ENCODE peak calls at places on chromosomes 5 and 9, in four cellular contexts. W is A172, Y is HEK293T, E is RPMI8226. V is an unnamed sample.

GRCh38 chr5:132024117-132024435 is 12.6 kb upstream of the ACSL6 start:
- DNase-seq in W (no peak), Y (no peak), E (no peak), V (no peak)

GRCh38 chr5:155154973-155155372 is 141.4 kb downstream of the KIF4B start:
- DNase-seq in W (no peak), Y (no peak), E (no peak), V (no peak)

GRCh38 chr9:126809068-126809467 is 4.2 kb downstream of the ZBTB43 start:
- DNase-seq in W (no peak), Y (no peak), E (no peak), V (peak)

GRCh38 chr5:94674841-94675382 is 56.4 kb downstream of the SLF1 start:
- DNase-seq in W (peak), Y (no peak), E (no peak), V (no peak)

GRCh38 chr5:82931110-82931509 is 146.1 kb downstream of the TMEM167A start:
- DNase-seq in W (peak), Y (no peak), E (no peak), V (peak)

GRCh38 chr5:145562931-145563330 is 272.2 kb downstream of the PRELID2 start:
- DNase-seq in W (peak), Y (no peak), E (no peak), V (no peak)

GRCh38 chr9:2461886-2462285 is 159.7 kb upstream of the VLDLR start:
- DNase-seq in W (no peak), Y (no peak), E (peak), V (no peak)

GRCh38 chr9:77016526-77017504 is 2.6 kb upstream of the FOXB2 start:
- DNase-seq in W (no peak), Y (no peak), E (no peak), V (peak)

GRCh38 chr9:81410201-81410600 is 279.1 kb downstream of the TLE1 start:
- DNase-seq in W (peak), Y (no peak), E (no peak), V (peak)

GRCh38 chr9:131038256-131039128 is 29.5 kb downstream of the LAMC3 start:
- DNase-seq in W (no peak), Y (no peak), E (no peak), V (no peak)

GRCh38 chr5:18032744-18033143 is 398.5 kb downstream of the TAF11L14 start:
- DNase-seq in W (no peak), Y (no peak), E (no peak), V (no peak)

GRCh38 chr9:136858844-136859757 is 7.0 kb downstream of the MAMDC4 start:
- DNase-seq in W (peak), Y (no peak), E (no peak), V (peak)

GRCh38 chr9:78515108-78515507 is 218.2 kb downstream of the PSAT1 start:
- DNase-seq in W (no peak), Y (no peak), E (no peak), V (no peak)

GRCh38 chr9:108434502-108434901 is 421.3 kb downstream of the ACTL7B start:
- DNase-seq in W (no peak), Y (no peak), E (no peak), V (peak)

GRCh38 chr5:120624021-120624563 is 160.0 kb downstream of the PRR16 start:
- DNase-seq in W (peak), Y (no peak), E (no peak), V (no peak)

GRCh38 chr5:52262844-52263243 is 524.9 kb upstream of the ITGA1 start:
- DNase-seq in W (no peak), Y (no peak), E (no peak), V (no peak)

GRCh38 chr5:41418220-41419031 is 92.0 kb downstream of the PLCXD3 start:
- DNase-seq in W (peak), Y (no peak), E (no peak), V (peak)

GRCh38 chr5:71880531-71880930 is 161.5 kb downstream of the CARTPT start:
- DNase-seq in W (no peak), Y (no peak), E (no peak), V (no peak)

GRCh38 chr9:82651474-82651873 is 411.5 kb downstream of the RASEF start:
- DNase-seq in W (no peak), Y (no peak), E (no peak), V (no peak)

GRCh38 chr9:128884164-128884563 is 2.2 kb downstream of the LRRC8A start:
- DNase-seq in W (no peak), Y (no peak), E (no peak), V (no peak)

GRCh38 chr5:59810041-59810440 is 83.5 kb downstream of the PDE4D start:
- DNase-seq in W (peak), Y (peak), E (peak), V (peak)

GRCh38 chr5:15992918-15993317 is 186.7 kb downstream of the MARCHF11 start:
- DNase-seq in W (peak), Y (no peak), E (no peak), V (peak)

GRCh38 chr5:16043349-16043748 is 136.2 kb downstream of the MARCHF11 start:
- DNase-seq in W (no peak), Y (no peak), E (no peak), V (no peak)

GRCh38 chr5:133884525-133885311 is 83.7 kb downstream of the C5orf15 start:
- DNase-seq in W (no peak), Y (no peak), E (no peak), V (no peak)

GRCh38 chr5:157740211-157740610 is 3.3 kb upstream of the LSM11 start:
- DNase-seq in W (no peak), Y (peak), E (peak), V (peak)

GRCh38 chr5:135332519-135333150 is 66.4 kb downstream of the MACROH2A1 start:
- DNase-seq in W (peak), Y (peak), E (peak), V (peak)

GRCh38 chr5:53001541-53001940 is 12.4 kb downstream of the ITGA2 start:
- DNase-seq in W (no peak), Y (no peak), E (no peak), V (no peak)

GRCh38 chr5:110062246-110062645 is 372.5 kb downstream of the MAN2A1 start:
- DNase-seq in W (no peak), Y (no peak), E (no peak), V (no peak)

GRCh38 chr5:120599576-120599975 is 135.5 kb downstream of the PRR16 start:
- DNase-seq in W (peak), Y (no peak), E (peak), V (no peak)

GRCh38 chr5:54520438-54520846 is 2.9 kb downstream of the SNX18 start:
- DNase-seq in W (peak), Y (no peak), E (no peak), V (peak)

GRCh38 chr9:34559616-34560546 is 29.6 kb downstream of the CNTFR start:
- DNase-seq in W (peak), Y (no peak), E (no peak), V (peak)

GRCh38 chr9:16627967-16628366 is 242.5 kb downstream of the BNC2 start:
- DNase-seq in W (peak), Y (no peak), E (peak), V (peak)

GRCh38 chr5:157607371-157608161 is 32.0 kb upstream of the ADAM19 start:
- DNase-seq in W (peak), Y (no peak), E (peak), V (no peak)

GRCh38 chr5:73975855-73976254 is 349.9 kb downstream of the ARHGEF28 start:
- DNase-seq in W (no peak), Y (no peak), E (no peak), V (no peak)